ENCODE peak calls at places on chromosomes 13 and 19, in ten cellular contexts. Q, E, D, O, K, N, B, H, Z and A are unnamed samples.

GRCh38 chr13:90760639-90761038 is 586.8 kb upstream of the MIR17HG start:
- DNase-seq in Q (no peak), E (no peak), D (no peak), O (no peak), K (no peak), N (no peak), B (no peak), H (no peak), Z (no peak), A (no peak)

GRCh38 chr19:32674153-32674958 is 624 bp downstream of the ANKRD27 start:
- DNase-seq in Q (no peak), E (no peak), D (no peak), O (no peak), K (no peak), N (no peak), B (no peak), H (no peak), Z (no peak), A (no peak)

GRCh38 chr13:35812730-35813129 is 318.5 kb downstream of the DCLK1 start:
- DNase-seq in Q (no peak), E (no peak), D (no peak), O (no peak), K (no peak), N (no peak), B (no peak), H (no peak), Z (no peak), A (no peak)

GRCh38 chr19:10112895-10113591 is 1.6 kb downstream of the P2RY11 start:
- DNase-seq in Q (no peak), E (no peak), D (peak), O (peak), K (peak), N (peak), B (no peak), H (no peak), Z (no peak), A (peak)

GRCh38 chr19:2244122-2244411 is 5.1 kb upstream of the AMH start:
- DNase-seq in Q (no peak), E (no peak), D (no peak), O (no peak), K (no peak), N (no peak), B (no peak), H (no peak), Z (no peak), A (no peak)

GRCh38 chr19:44609219-44609618 is 4.1 kb upstream of the IGSF23 start:
- DNase-seq in Q (no peak), E (no peak), D (no peak), O (no peak), K (no peak), N (no peak), B (no peak), H (no peak), Z (no peak), A (no peak)

GRCh38 chr13:20182231-20182846 is 10.4 kb downstream of the GJB2 start:
- DNase-seq in Q (peak), E (peak), D (peak), O (no peak), K (peak), N (peak), B (peak), H (no peak), Z (peak), A (peak)

GRCh38 chr19:18440421-18440877 is 2.5 kb upstream of the ISYNA1 start:
- DNase-seq in Q (no peak), E (no peak), D (peak), O (no peak), K (peak), N (peak), B (no peak), H (no peak), Z (peak), A (peak)

GRCh38 chr19:35890113-35890650 is 10.2 kb downstream of the NFKBID start:
- DNase-seq in Q (no peak), E (no peak), D (no peak), O (no peak), K (no peak), N (no peak), B (no peak), H (no peak), Z (no peak), A (no peak)

GRCh38 chr19:41265376-41266153 is 1.4 kb downstream of the HNRNPUL1 start:
- DNase-seq in Q (peak), E (no peak), D (no peak), O (peak), K (peak), N (no peak), B (no peak), H (peak), Z (peak), A (peak)

GRCh38 chr19:5306531-5306930 is 34.1 kb downstream of the PTPRS start:
- DNase-seq in Q (no peak), E (no peak), D (no peak), O (no peak), K (no peak), N (no peak), B (no peak), H (no peak), Z (no peak), A (no peak)

GRCh38 chr13:102847272-102848234 is 1.7 kb downstream of the ERCC5 start:
- DNase-seq in Q (peak), E (no peak), D (peak), O (no peak), K (no peak), N (peak), B (peak), H (no peak), Z (no peak), A (no peak)

GRCh38 chr19:6215701-6216235 is 64.0 kb downstream of the MLLT1 start:
- DNase-seq in Q (no peak), E (no peak), D (no peak), O (no peak), K (no peak), N (no peak), B (no peak), H (no peak), Z (no peak), A (no peak)

GRCh38 chr13:110913322-110913721 is 1.5 kb downstream of the ANKRD10 start:
- DNase-seq in Q (peak), E (no peak), D (peak), O (peak), K (no peak), N (no peak), B (peak), H (no peak), Z (peak), A (peak)

GRCh38 chr19:54100560-54100959 is at the start of gene OSCAR:
- DNase-seq in Q (no peak), E (peak), D (peak), O (no peak), K (no peak), N (no peak), B (no peak), H (no peak), Z (no peak), A (peak)

GRCh38 chr19:17947815-17948473 is 15.1 kb downstream of the CCDC124 start:
- DNase-seq in Q (peak), E (peak), D (peak), O (peak), K (peak), N (peak), B (peak), H (peak), Z (peak), A (peak)

GRCh38 chr13:112606125-112607001 is 18.4 kb upstream of the TUBGCP3 start:
- DNase-seq in Q (peak), E (peak), D (peak), O (peak), K (peak), N (peak), B (peak), H (peak), Z (peak), A (peak)

GRCh38 chr13:93345642-93346220 is 119.1 kb downstream of the GPC6 start:
- DNase-seq in Q (no peak), E (no peak), D (no peak), O (no peak), K (no peak), N (no peak), B (no peak), H (no peak), Z (no peak), A (no peak)

GRCh38 chr13:78743972-78744371 is 85.0 kb upstream of the OBI1 start:
- DNase-seq in Q (no peak), E (no peak), D (no peak), O (no peak), K (no peak), N (no peak), B (peak), H (no peak), Z (no peak), A (no peak)

GRCh38 chr13:80458546-80458945 is 117.6 kb upstream of the SPRY2 start:
- DNase-seq in Q (no peak), E (no peak), D (no peak), O (no peak), K (no peak), N (no peak), B (no peak), H (no peak), Z (no peak), A (no peak)

GRCh38 chr13:72820156-72820897 is 38.4 kb downstream of the PIBF1 start:
- DNase-seq in Q (peak), E (no peak), D (no peak), O (no peak), K (no peak), N (no peak), B (no peak), H (no peak), Z (no peak), A (no peak)

GRCh38 chr13:33109801-33110200 is 93.6 kb downstream of the KL start:
- DNase-seq in Q (no peak), E (no peak), D (no peak), O (no peak), K (peak), N (no peak), B (no peak), H (no peak), Z (no peak), A (no peak)

GRCh38 chr19:53431399-53432087 is at the start of gene ZNF761:
- DNase-seq in Q (peak), E (peak), D (peak), O (peak), K (peak), N (peak), B (peak), H (peak), Z (peak), A (peak)

GRCh38 chr19:54133312-54133956 is 4.1 kb upstream of the CNOT3 start:
- DNase-seq in Q (no peak), E (no peak), D (peak), O (no peak), K (no peak), N (peak), B (peak), H (no peak), Z (no peak), A (peak)

GRCh38 chr19:7681336-7682174 is 922 bp downstream of the TRAPPC5 start:
- DNase-seq in Q (peak), E (peak), D (peak), O (peak), K (peak), N (peak), B (no peak), H (peak), Z (peak), A (peak)